ENCODE peak calls at places on chromosomes 6 and 20, in four cellular contexts. One of them, this sample, is unnamed.

GRCh38 chr20:2922957-2923356 is 49.7 kb downstream of the PTPRA start:
- ATAC-seq in left lobe of liver: no peak
- ATAC-seq in gastroesophageal sphincter: no peak
- ATAC-seq in activated CD8-positive, alpha-beta T cell treated with anti-CD3 and anti-CD28 coated beads for 36 hours: no peak
- ATAC-seq in this sample: no peak

GRCh38 chr6:105152865-105153264 is 26.9 kb downstream of the POPDC3 start:
- ATAC-seq in gastroesophageal sphincter: no peak
- ATAC-seq in left lobe of liver: no peak
- ATAC-seq in activated CD8-positive, alpha-beta T cell treated with anti-CD3 and anti-CD28 coated beads for 36 hours: no peak
- ATAC-seq in this sample: peak; percentile 60

GRCh38 chr6:146985111-146985510 is 219.1 kb upstream of the STXBP5 start:
- ATAC-seq in activated CD8-positive, alpha-beta T cell treated with anti-CD3 and anti-CD28 coated beads for 36 hours: no peak
- ATAC-seq in left lobe of liver: no peak
- ATAC-seq in gastroesophageal sphincter: no peak
- ATAC-seq in this sample: no peak

GRCh38 chr6:47698342-47698787 is at the start of gene ADGRF4:
- ATAC-seq in gastroesophageal sphincter: peak; percentile 75
- ATAC-seq in activated CD8-positive, alpha-beta T cell treated with anti-CD3 and anti-CD28 coated beads for 36 hours: no peak
- ATAC-seq in left lobe of liver: no peak
- ATAC-seq in this sample: peak; percentile 58

GRCh38 chr6:69696273-69696672 is 100.5 kb downstream of the LMBRD1 start:
- ATAC-seq in gastroesophageal sphincter: no peak
- ATAC-seq in activated CD8-positive, alpha-beta T cell treated with anti-CD3 and anti-CD28 coated beads for 36 hours: peak; percentile 80
- ATAC-seq in left lobe of liver: no peak
- ATAC-seq in this sample: peak; percentile 64

GRCh38 chr6:53906842-53907241 is 112.0 kb downstream of the LRRC1 start:
- ATAC-seq in left lobe of liver: no peak
- ATAC-seq in gastroesophageal sphincter: no peak
- ATAC-seq in activated CD8-positive, alpha-beta T cell treated with anti-CD3 and anti-CD28 coated beads for 36 hours: no peak
- ATAC-seq in this sample: no peak

GRCh38 chr6:11975353-11975977 is 36.6 kb upstream of the HIVEP1 start:
- ATAC-seq in activated CD8-positive, alpha-beta T cell treated with anti-CD3 and anti-CD28 coated beads for 36 hours: peak; percentile 86
- ATAC-seq in left lobe of liver: peak; percentile 33
- ATAC-seq in gastroesophageal sphincter: peak; percentile 48
- ATAC-seq in this sample: peak; percentile 83

GRCh38 chr20:23086056-23086551 is at the start of gene CD93:
- ATAC-seq in gastroesophageal sphincter: peak; percentile 43
- ATAC-seq in activated CD8-positive, alpha-beta T cell treated with anti-CD3 and anti-CD28 coated beads for 36 hours: peak; percentile 93
- ATAC-seq in left lobe of liver: peak; percentile 67
- ATAC-seq in this sample: peak; percentile 96

GRCh38 chr6:138287144-138287955 is 69.1 kb upstream of the PBOV1 start:
- ATAC-seq in left lobe of liver: peak; percentile 74
- ATAC-seq in gastroesophageal sphincter: no peak
- ATAC-seq in activated CD8-positive, alpha-beta T cell treated with anti-CD3 and anti-CD28 coated beads for 36 hours: peak; percentile 65
- ATAC-seq in this sample: peak; percentile 71

GRCh38 chr20:43751167-43752050 is 24.6 kb upstream of the GTSF1L start:
- ATAC-seq in gastroesophageal sphincter: peak; percentile 86
- ATAC-seq in activated CD8-positive, alpha-beta T cell treated with anti-CD3 and anti-CD28 coated beads for 36 hours: peak; percentile 85
- ATAC-seq in left lobe of liver: no peak
- ATAC-seq in this sample: peak; percentile 86

GRCh38 chr6:45722876-45723275 is 292.8 kb downstream of the CLIC5 start:
- ATAC-seq in left lobe of liver: no peak
- ATAC-seq in gastroesophageal sphincter: no peak
- ATAC-seq in activated CD8-positive, alpha-beta T cell treated with anti-CD3 and anti-CD28 coated beads for 36 hours: no peak
- ATAC-seq in this sample: no peak

GRCh38 chr6:21180155-21180554 is 413.4 kb upstream of the SOX4 start:
- ATAC-seq in activated CD8-positive, alpha-beta T cell treated with anti-CD3 and anti-CD28 coated beads for 36 hours: peak; percentile 73
- ATAC-seq in gastroesophageal sphincter: no peak
- ATAC-seq in left lobe of liver: no peak
- ATAC-seq in this sample: peak; percentile 86

GRCh38 chr6:52293067-52293466 is 8.5 kb upstream of the MCM3 start:
- ATAC-seq in activated CD8-positive, alpha-beta T cell treated with anti-CD3 and anti-CD28 coated beads for 36 hours: no peak
- ATAC-seq in gastroesophageal sphincter: no peak
- ATAC-seq in left lobe of liver: no peak
- ATAC-seq in this sample: no peak

GRCh38 chr20:31712112-31712553 is 10.5 kb downstream of the BCL2L1 start:
- ATAC-seq in activated CD8-positive, alpha-beta T cell treated with anti-CD3 and anti-CD28 coated beads for 36 hours: no peak
- ATAC-seq in gastroesophageal sphincter: peak; percentile 29
- ATAC-seq in left lobe of liver: peak; percentile 60
- ATAC-seq in this sample: no peak

GRCh38 chr6:37536462-37537225 is 37.0 kb upstream of the CCDC167 start:
- ATAC-seq in gastroesophageal sphincter: no peak
- ATAC-seq in activated CD8-positive, alpha-beta T cell treated with anti-CD3 and anti-CD28 coated beads for 36 hours: no peak
- ATAC-seq in left lobe of liver: no peak
- ATAC-seq in this sample: no peak

GRCh38 chr6:104527311-104527710 is 332.4 kb downstream of the HACE1 start:
- ATAC-seq in left lobe of liver: no peak
- ATAC-seq in gastroesophageal sphincter: no peak
- ATAC-seq in activated CD8-positive, alpha-beta T cell treated with anti-CD3 and anti-CD28 coated beads for 36 hours: no peak
- ATAC-seq in this sample: no peak

GRCh38 chr6:12546659-12546987 is 169.9 kb upstream of the PHACTR1 start:
- ATAC-seq in gastroesophageal sphincter: peak; percentile 80
- ATAC-seq in left lobe of liver: no peak
- ATAC-seq in activated CD8-positive, alpha-beta T cell treated with anti-CD3 and anti-CD28 coated beads for 36 hours: no peak
- ATAC-seq in this sample: no peak

GRCh38 chr6:25883991-25884390 is 9.9 kb upstream of the SLC17A3 start:
- ATAC-seq in left lobe of liver: peak; percentile 81
- ATAC-seq in gastroesophageal sphincter: no peak
- ATAC-seq in activated CD8-positive, alpha-beta T cell treated with anti-CD3 and anti-CD28 coated beads for 36 hours: no peak
- ATAC-seq in this sample: no peak

GRCh38 chr6:14088600-14089168 is 28.9 kb upstream of the CD83 start:
- ATAC-seq in activated CD8-positive, alpha-beta T cell treated with anti-CD3 and anti-CD28 coated beads for 36 hours: no peak
- ATAC-seq in gastroesophageal sphincter: no peak
- ATAC-seq in left lobe of liver: no peak
- ATAC-seq in this sample: peak; percentile 25

GRCh38 chr20:44891826-44892225 is 6.3 kb downstream of the YWHAB start:
- ATAC-seq in left lobe of liver: no peak
- ATAC-seq in gastroesophageal sphincter: no peak
- ATAC-seq in activated CD8-positive, alpha-beta T cell treated with anti-CD3 and anti-CD28 coated beads for 36 hours: peak; percentile 35
- ATAC-seq in this sample: no peak

GRCh38 chr20:34525709-34526416 is 9.6 kb downstream of the DYNLRB1 start:
- ATAC-seq in left lobe of liver: peak; percentile 56
- ATAC-seq in activated CD8-positive, alpha-beta T cell treated with anti-CD3 and anti-CD28 coated beads for 36 hours: no peak
- ATAC-seq in gastroesophageal sphincter: peak; percentile 93
- ATAC-seq in this sample: no peak

GRCh38 chr6:149182262-149182661 is 135.2 kb upstream of the TAB2 start:
- ATAC-seq in activated CD8-positive, alpha-beta T cell treated with anti-CD3 and anti-CD28 coated beads for 36 hours: no peak
- ATAC-seq in gastroesophageal sphincter: no peak
- ATAC-seq in left lobe of liver: no peak
- ATAC-seq in this sample: no peak

GRCh38 chr6:67888886-67889681 is 746.0 kb upstream of the ADGRB3 start:
- ATAC-seq in activated CD8-positive, alpha-beta T cell treated with anti-CD3 and anti-CD28 coated beads for 36 hours: no peak
- ATAC-seq in gastroesophageal sphincter: no peak
- ATAC-seq in left lobe of liver: no peak
- ATAC-seq in this sample: no peak

GRCh38 chr6:129621252-129621651 is 88.7 kb downstream of the ARHGAP18 start:
- ATAC-seq in activated CD8-positive, alpha-beta T cell treated with anti-CD3 and anti-CD28 coated beads for 36 hours: peak; percentile 75
- ATAC-seq in left lobe of liver: peak; percentile 77
- ATAC-seq in gastroesophageal sphincter: no peak
- ATAC-seq in this sample: peak; percentile 67

GRCh38 chr6:57246307-57246706 is 24.2 kb upstream of the RAB23 start:
- ATAC-seq in gastroesophageal sphincter: no peak
- ATAC-seq in left lobe of liver: no peak
- ATAC-seq in activated CD8-positive, alpha-beta T cell treated with anti-CD3 and anti-CD28 coated beads for 36 hours: no peak
- ATAC-seq in this sample: no peak

GRCh38 chr6:101393291-101394251 is at the start of gene GRIK2:
- ATAC-seq in left lobe of liver: no peak
- ATAC-seq in gastroesophageal sphincter: no peak
- ATAC-seq in activated CD8-positive, alpha-beta T cell treated with anti-CD3 and anti-CD28 coated beads for 36 hours: no peak
- ATAC-seq in this sample: no peak

GRCh38 chr6:97240222-97240621 is 42.8 kb downstream of the MMS22L start:
- ATAC-seq in gastroesophageal sphincter: no peak
- ATAC-seq in activated CD8-positive, alpha-beta T cell treated with anti-CD3 and anti-CD28 coated beads for 36 hours: no peak
- ATAC-seq in left lobe of liver: no peak
- ATAC-seq in this sample: peak; percentile 84

GRCh38 chr6:82143041-82143481 is 104.5 kb downstream of the IBTK start:
- ATAC-seq in gastroesophageal sphincter: no peak
- ATAC-seq in activated CD8-positive, alpha-beta T cell treated with anti-CD3 and anti-CD28 coated beads for 36 hours: no peak
- ATAC-seq in left lobe of liver: no peak
- ATAC-seq in this sample: no peak

GRCh38 chr6:19413323-19413722 is 423.8 kb upstream of the ID4 start:
- ATAC-seq in left lobe of liver: no peak
- ATAC-seq in gastroesophageal sphincter: no peak
- ATAC-seq in activated CD8-positive, alpha-beta T cell treated with anti-CD3 and anti-CD28 coated beads for 36 hours: no peak
- ATAC-seq in this sample: no peak

GRCh38 chr6:3450888-3451287 is 6.0 kb downstream of the SLC22A23 start:
- ATAC-seq in gastroesophageal sphincter: no peak
- ATAC-seq in left lobe of liver: peak; percentile 7
- ATAC-seq in activated CD8-positive, alpha-beta T cell treated with anti-CD3 and anti-CD28 coated beads for 36 hours: no peak
- ATAC-seq in this sample: no peak

GRCh38 chr20:34922654-34923381 is 32.8 kb downstream of the GSS start:
- ATAC-seq in activated CD8-positive, alpha-beta T cell treated with anti-CD3 and anti-CD28 coated beads for 36 hours: no peak
- ATAC-seq in left lobe of liver: peak; percentile 93
- ATAC-seq in gastroesophageal sphincter: peak; percentile 92
- ATAC-seq in this sample: no peak

GRCh38 chr20:25486377-25486776 is 78.9 kb downstream of the GINS1 start:
- ATAC-seq in activated CD8-positive, alpha-beta T cell treated with anti-CD3 and anti-CD28 coated beads for 36 hours: peak; percentile 64
- ATAC-seq in gastroesophageal sphincter: no peak
- ATAC-seq in left lobe of liver: no peak
- ATAC-seq in this sample: peak; percentile 21

GRCh38 chr6:21556968-21557721 is 36.4 kb upstream of the SOX4 start:
- ATAC-seq in left lobe of liver: peak; percentile 60
- ATAC-seq in activated CD8-positive, alpha-beta T cell treated with anti-CD3 and anti-CD28 coated beads for 36 hours: no peak
- ATAC-seq in gastroesophageal sphincter: no peak
- ATAC-seq in this sample: no peak

GRCh38 chr6:142361345-142361744 is 59.5 kb downstream of the ADGRG6 start:
- ATAC-seq in left lobe of liver: no peak
- ATAC-seq in gastroesophageal sphincter: no peak
- ATAC-seq in activated CD8-positive, alpha-beta T cell treated with anti-CD3 and anti-CD28 coated beads for 36 hours: no peak
- ATAC-seq in this sample: no peak

GRCh38 chr20:63747622-63748355 is 8.2 kb downstream of the SLC2A4RG start:
- ATAC-seq in left lobe of liver: no peak
- ATAC-seq in activated CD8-positive, alpha-beta T cell treated with anti-CD3 and anti-CD28 coated beads for 36 hours: no peak
- ATAC-seq in gastroesophageal sphincter: no peak
- ATAC-seq in this sample: no peak

GRCh38 chr6:119445666-119446622 is 96.4 kb upstream of the MAN1A1 start:
- ATAC-seq in activated CD8-positive, alpha-beta T cell treated with anti-CD3 and anti-CD28 coated beads for 36 hours: peak; percentile 76
- ATAC-seq in left lobe of liver: no peak
- ATAC-seq in gastroesophageal sphincter: peak; percentile 64
- ATAC-seq in this sample: peak; percentile 60

GRCh38 chr6:8066108-8066507 is 1.9 kb upstream of the BLOC1S5 start:
- ATAC-seq in activated CD8-positive, alpha-beta T cell treated with anti-CD3 and anti-CD28 coated beads for 36 hours: no peak
- ATAC-seq in gastroesophageal sphincter: no peak
- ATAC-seq in left lobe of liver: no peak
- ATAC-seq in this sample: no peak

GRCh38 chr20:32672982-32673727 is 586 bp downstream of the C20orf203 start:
- ATAC-seq in gastroesophageal sphincter: no peak
- ATAC-seq in activated CD8-positive, alpha-beta T cell treated with anti-CD3 and anti-CD28 coated beads for 36 hours: peak; percentile 74
- ATAC-seq in left lobe of liver: peak; percentile 8
- ATAC-seq in this sample: peak; percentile 74

GRCh38 chr6:117157448-117157847 is 107.9 kb upstream of the VGLL2 start:
- ATAC-seq in activated CD8-positive, alpha-beta T cell treated with anti-CD3 and anti-CD28 coated beads for 36 hours: no peak
- ATAC-seq in left lobe of liver: no peak
- ATAC-seq in gastroesophageal sphincter: no peak
- ATAC-seq in this sample: no peak

GRCh38 chr6:33863723-33864440 is 60.1 kb upstream of the MLN start:
- ATAC-seq in left lobe of liver: no peak
- ATAC-seq in gastroesophageal sphincter: no peak
- ATAC-seq in activated CD8-positive, alpha-beta T cell treated with anti-CD3 and anti-CD28 coated beads for 36 hours: peak; percentile 45
- ATAC-seq in this sample: peak; percentile 44